ENCODE peak calls at places on chromosome 20, in eight cellular contexts. C is cardiac muscle cell, V is HepG2, I is lung, M is upper lobe of right lung, T is H9, S is A549, U is heart right ventricle. G is an unnamed sample.
A peak's percentile ranks its signal among the peaks of the same experiment; 100 is the strongest.

GRCh38 chr20:39052676-39053075 is 90.5 kb downstream of the DHX35 start:
- DNase-seq in C (no peak), V (no peak), I (no peak), M (no peak), T (no peak), S (no peak), U (no peak), G (no peak)

GRCh38 chr20:61847420-61847748 is 218.3 kb downstream of the TAF4 start:
- DNase-seq in C (no peak), V (no peak), I (no peak), M (no peak), T (no peak), S (no peak), U (no peak), G (no peak)

GRCh38 chr20:8434326-8434876 is 302.3 kb downstream of the PLCB1 start:
- DNase-seq in C (no peak), V (no peak), I (no peak), M (no peak), T (no peak), S (no peak), U (no peak), G (no peak)

GRCh38 chr20:25695532-25696383 is 895 bp downstream of the ZNF337 start:
- DNase-seq in C (no peak), V (no peak), I (no peak), M (no peak), T (no peak), S (no peak), U (no peak), G (no peak)

GRCh38 chr20:61251529-61252393 is at the start of gene CDH4:
- DNase-seq in C (peak; percentile 63), V (no peak), I (no peak), M (no peak), T (peak; percentile 45), S (peak; percentile 41), U (no peak), G (no peak)

GRCh38 chr20:35286899-35287508 is 2.4 kb upstream of the EIF6 start:
- DNase-seq in C (no peak), V (no peak), I (no peak), M (no peak), T (no peak), S (no peak), U (no peak), G (no peak)

GRCh38 chr20:36607586-36608387 is 2.2 kb downstream of the RAB5IF start:
- DNase-seq in C (no peak), V (peak; percentile 99), I (no peak), M (no peak), T (no peak), S (peak; percentile 13), U (no peak), G (no peak)

GRCh38 chr20:23235173-23236027 is 115.2 kb upstream of the NXT1 start:
- DNase-seq in C (peak; percentile 74), V (peak; percentile 50), I (peak; percentile 63), M (peak; percentile 78), T (peak; percentile 83), S (peak; percentile 47), U (peak; percentile 73), G (no peak)

DNA sequence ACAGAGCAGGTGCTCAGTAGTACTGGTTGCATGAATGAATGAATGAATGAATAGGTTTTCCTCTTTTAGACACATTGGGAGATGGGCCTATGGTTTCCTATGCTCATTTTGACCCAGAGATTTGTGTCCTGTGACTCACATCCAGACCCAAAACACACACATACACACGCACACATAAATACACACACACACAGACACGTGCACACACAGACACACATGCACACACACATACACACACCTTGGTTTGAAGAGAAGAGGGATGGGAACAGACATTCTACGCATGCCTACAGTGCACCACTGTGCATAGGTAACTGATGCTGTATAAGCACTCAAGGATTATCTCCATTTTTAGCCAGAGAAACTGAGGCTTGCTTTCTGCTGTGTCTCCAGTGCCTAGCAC is 4.1 kb downstream of the JPH2 start:
- DNase-seq in C (no peak), V (no peak), I (no peak), M (no peak), T (no peak), S (no peak), U (no peak), G (no peak)
- H3K27ac ChIP-seq in C (peak overlapping the region; percentile 99), V (no peak overlapping the region), I (no peak overlapping the region), M (no peak overlapping the region), T (no peak overlapping the region), S (no peak overlapping the region), U (peak overlapping the region; percentile 96), G (no peak overlapping the region)

GRCh38 chr20:50670126-50670862 is 21.0 kb downstream of the RIPOR3 start:
- DNase-seq in C (no peak), V (peak; percentile 89), I (no peak), M (no peak), T (no peak), S (peak; percentile 75), U (no peak), G (no peak)
- H3K4me1 ChIP-seq in C (no peaks in the 10 kb centered on the region), V (peaks cover 80% of the 10 kb centered on the region), I (no peaks in the 10 kb centered on the region), M (no peaks in the 10 kb centered on the region), T (no peaks in the 10 kb centered on the region), S (peaks cover 32% of the 10 kb centered on the region), U (no peaks in the 10 kb centered on the region), G (no peaks in the 10 kb centered on the region)

GRCh38 chr20:45010399-45010828 is 44.1 kb downstream of the STK4 start:
- DNase-seq in C (no peak), V (no peak), I (no peak), M (no peak), T (no peak), S (no peak), U (no peak), G (no peak)
- H3K27ac ChIP-seq in C (no peak overlapping the region), V (no peak overlapping the region), I (no peak overlapping the region), M (no peak overlapping the region), T (no peak overlapping the region), S (no peak overlapping the region), U (no peak overlapping the region), G (peak overlapping the region; percentile 32)

GRCh38 chr20:44976698-44977097 is 10.4 kb downstream of the STK4 start:
- DNase-seq in C (no peak), V (no peak), I (no peak), M (no peak), T (no peak), S (no peak), U (no peak), G (no peak)

GRCh38 chr20:44979090-44979621 is 12.8 kb downstream of the STK4 start:
- DNase-seq in C (no peak), V (no peak), I (peak; percentile 45), M (no peak), T (no peak), S (no peak), U (no peak), G (peak; percentile 84)

GRCh38 chr20:44983095-44983674 is 16.9 kb downstream of the STK4 start:
- DNase-seq in C (no peak), V (no peak), I (no peak), M (no peak), T (no peak), S (no peak), U (no peak), G (no peak)

DNA sequence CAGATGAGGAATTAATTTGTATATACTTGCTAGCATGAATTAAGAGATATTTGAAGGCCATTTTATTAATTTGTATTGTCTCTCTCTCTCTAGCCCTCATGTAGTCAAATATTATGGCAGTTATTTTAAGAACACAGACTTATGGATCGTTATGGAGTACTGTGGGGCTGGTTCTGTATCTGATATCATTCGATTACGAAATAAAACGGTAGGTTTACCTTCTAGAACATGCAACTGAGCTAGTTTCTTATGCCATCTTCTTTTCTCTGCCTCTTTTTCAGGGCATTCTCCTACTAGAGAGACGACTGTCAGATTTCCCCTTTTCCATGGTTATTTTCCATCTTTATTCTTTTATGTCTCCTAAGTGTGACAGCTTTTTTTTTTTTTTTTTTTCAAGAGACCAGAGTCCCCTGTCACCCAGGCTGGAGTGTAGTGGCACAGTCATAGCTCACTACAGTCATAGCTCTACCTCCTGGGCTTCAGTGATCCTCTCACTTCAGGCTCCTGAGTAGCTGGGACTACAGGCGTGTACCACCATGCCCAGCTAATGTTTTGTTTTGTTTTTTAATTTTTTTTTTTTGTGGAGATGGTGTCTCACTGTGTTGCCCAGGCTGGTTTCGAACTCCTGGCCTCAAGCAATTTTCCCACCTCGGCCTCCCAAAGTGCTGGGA is 15.6 kb downstream of the STK4 start:
- DNase-seq in C (no peak), V (no peak), I (no peak), M (no peak), T (no peak), S (no peak), U (no peak), G (no peak)
- H3K4me1 ChIP-seq in C (no peaks in the 10 kb centered on the region), V (no peaks in the 10 kb centered on the region), I (no peaks in the 10 kb centered on the region), M (peaks cover 8% of the 10 kb centered on the region), T (no peaks in the 10 kb centered on the region), S (no peaks in the 10 kb centered on the region), U (peaks cover 51% of the 10 kb centered on the region), G (peaks cover 70% of the 10 kb centered on the region)

GRCh38 chr20:57742506-57743180 is 32.8 kb upstream of the PMEPA1 start:
- DNase-seq in C (no peak), V (no peak), I (no peak), M (no peak), T (no peak), S (no peak), U (no peak), G (no peak)

GRCh38 chr20:57746832-57747404 is 37.1 kb upstream of the PMEPA1 start:
- DNase-seq in C (no peak), V (no peak), I (no peak), M (no peak), T (no peak), S (no peak), U (no peak), G (no peak)

GRCh38 chr20:57746201-57746600 is 36.4 kb upstream of the PMEPA1 start:
- DNase-seq in C (no peak), V (no peak), I (no peak), M (no peak), T (no peak), S (no peak), U (no peak), G (no peak)

GRCh38 chr20:57744206-57744605 is 34.4 kb upstream of the PMEPA1 start:
- DNase-seq in C (no peak), V (no peak), I (no peak), M (no peak), T (no peak), S (no peak), U (no peak), G (no peak)

GRCh38 chr20:57743450-57744095 is 33.8 kb upstream of the PMEPA1 start:
- DNase-seq in C (no peak), V (no peak), I (no peak), M (no peak), T (no peak), S (no peak), U (no peak), G (no peak)
- H3K27ac ChIP-seq in C (no peak overlapping the region), V (no peak overlapping the region), I (no peak overlapping the region), M (no peak overlapping the region), T (no peak overlapping the region), S (peak overlapping the region; percentile 98), U (no peak overlapping the region), G (no peak overlapping the region)

GRCh38 chr20:3741846-3742458 is 9.5 kb downstream of the HSPA12B start:
- DNase-seq in C (no peak), V (no peak), I (no peak), M (no peak), T (no peak), S (no peak), U (no peak), G (no peak)
- H3K4me1 ChIP-seq in C (no peaks in the 10 kb centered on the region), V (peaks cover 62% of the 10 kb centered on the region), I (peaks cover 16% of the 10 kb centered on the region), M (peaks cover 28% of the 10 kb centered on the region), T (peaks cover 3% of the 10 kb centered on the region), S (peaks cover 18% of the 10 kb centered on the region), U (peaks cover 27% of the 10 kb centered on the region), G (peaks cover 3% of the 10 kb centered on the region)

G was measured in naive thymus-derived CD4-positive, alpha-beta T cell.